ENCODE peak calls at places on chromosomes 4 and X, in seven cellular contexts. Z, I, C, H, J, U and D are unnamed samples.

GRCh38 chr4:10697071-10697470 is 12.5 kb upstream of the CLNK start:
- DNase-seq in H (no peak), J (no peak), I (no peak), U (no peak), Z (no peak), C (no peak), D (no peak)

GRCh38 chr4:38109896-38110295 is 149.7 kb downstream of the PTTG2 start:
- DNase-seq in I (no peak), H (peak), U (no peak), Z (no peak), C (no peak), J (no peak), D (no peak)

GRCh38 chrX:107723501-107723900 is 52.1 kb downstream of the TSC22D3 start:
- DNase-seq in J (no peak), I (no peak), U (no peak), H (no peak), C (no peak), Z (no peak), D (no peak)

GRCh38 chrX:101803451-101803850 is 128.4 kb downstream of the ZMAT1 start:
- DNase-seq in I (peak), U (no peak), Z (no peak), J (no peak), C (no peak), H (no peak), D (no peak)

GRCh38 chr4:188727746-188728145 is 588.5 kb downstream of the TRIML1 start:
- DNase-seq in C (no peak), U (no peak), J (no peak), H (no peak), I (no peak), Z (no peak), D (no peak)

GRCh38 chr4:4555916-4556315 is 14.1 kb upstream of the STX18 start:
- DNase-seq in H (no peak), J (no peak), C (no peak), I (peak), U (no peak), Z (no peak), D (no peak)

GRCh38 chr4:3130826-3131225 is 56.3 kb downstream of the HTT start:
- DNase-seq in Z (no peak), I (no peak), J (no peak), H (no peak), C (no peak), U (no peak), D (no peak)

GRCh38 chr4:6916587-6917444 is 7.2 kb downstream of the TBC1D14 start:
- DNase-seq in H (peak), U (no peak), J (peak), I (peak), C (no peak), Z (no peak), D (no peak)

GRCh38 chrX:39903937-39904336 is 193.8 kb downstream of the BCOR start:
- DNase-seq in I (peak), U (no peak), H (no peak), J (no peak), Z (no peak), C (no peak), D (no peak)

GRCh38 chrX:49919617-49920016 is 2.8 kb upstream of the CLCN5 start:
- DNase-seq in U (peak), C (no peak), Z (no peak), I (peak), J (no peak), H (peak), D (peak)

GRCh38 chr4:48968814-48969213 is 17.3 kb upstream of the CWH43 start:
- DNase-seq in C (no peak), J (no peak), Z (no peak), H (no peak), U (no peak), I (peak), D (no peak)

GRCh38 chr4:146192060-146192459 is 16.5 kb downstream of the LSM6 start:
- DNase-seq in I (peak), H (peak), J (no peak), Z (no peak), C (no peak), U (no peak), D (no peak)

GRCh38 chr4:19684079-19684478 is 567.6 kb upstream of the SLIT2 start:
- DNase-seq in J (no peak), Z (no peak), I (no peak), U (no peak), C (no peak), H (no peak), D (no peak)

GRCh38 chr4:6463311-6464289 is 8.8 kb downstream of the PPP2R2C start:
- DNase-seq in U (no peak), H (no peak), I (no peak), Z (no peak), C (no peak), J (no peak), D (no peak)

GRCh38 chrX:103919336-103919682 is 43.1 kb upstream of the TMSB15B start:
- DNase-seq in H (peak), J (no peak), Z (no peak), I (peak), U (no peak), C (no peak), D (no peak)

GRCh38 chr4:169159614-169160013 is 111.1 kb downstream of the SH3RF1 start:
- DNase-seq in H (no peak), U (no peak), I (peak), C (no peak), Z (no peak), J (no peak), D (no peak)

GRCh38 chr4:123325241-123325681 is 71.3 kb upstream of the SPRY1 start:
- DNase-seq in U (no peak), J (no peak), H (no peak), I (peak), C (no peak), Z (no peak), D (no peak)

GRCh38 chr4:48341776-48342558 is 638 bp downstream of the SLAIN2 start:
- DNase-seq in I (peak), C (no peak), H (peak), Z (no peak), J (peak), U (peak), D (peak)

GRCh38 chrX:155094468-155095061 is 23.3 kb downstream of the BRCC3 start:
- DNase-seq in H (peak), C (no peak), Z (no peak), I (peak), U (no peak), J (no peak), D (peak)

GRCh38 chrX:14554132-14554715 is 24.9 kb downstream of the GLRA2 start:
- DNase-seq in J (no peak), I (no peak), H (peak), U (no peak), C (no peak), Z (no peak), D (no peak)

DNA sequence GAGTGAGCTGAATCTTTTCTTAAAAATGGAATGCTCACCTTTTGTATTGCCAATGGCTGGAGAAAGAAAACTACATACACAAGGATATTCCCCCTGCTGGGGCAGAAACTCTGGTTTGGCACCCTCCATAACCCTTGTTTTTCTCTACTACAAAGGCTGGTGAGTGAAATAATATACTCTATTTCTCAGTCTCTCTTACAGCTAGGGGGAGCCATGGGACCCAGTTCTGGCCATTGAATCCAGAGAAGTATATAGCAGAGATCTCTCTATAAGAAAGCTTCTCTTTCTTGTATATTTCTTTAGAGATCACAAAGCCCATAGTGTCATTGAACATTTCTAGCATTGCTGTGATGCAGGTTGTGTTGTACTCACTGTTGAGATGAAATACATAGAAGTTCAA is 49.8 kb downstream of the SMPX start:
- DNase-seq in I (no peak), C (no peak), H (no peak), J (no peak), Z (no peak), U (no peak), D (no peak)
- TF ChIP-seq CTCF in I (peak), C (peak), H (no peak), J (no peak), Z (peak), U (no peak), D (no peak)

DNA sequence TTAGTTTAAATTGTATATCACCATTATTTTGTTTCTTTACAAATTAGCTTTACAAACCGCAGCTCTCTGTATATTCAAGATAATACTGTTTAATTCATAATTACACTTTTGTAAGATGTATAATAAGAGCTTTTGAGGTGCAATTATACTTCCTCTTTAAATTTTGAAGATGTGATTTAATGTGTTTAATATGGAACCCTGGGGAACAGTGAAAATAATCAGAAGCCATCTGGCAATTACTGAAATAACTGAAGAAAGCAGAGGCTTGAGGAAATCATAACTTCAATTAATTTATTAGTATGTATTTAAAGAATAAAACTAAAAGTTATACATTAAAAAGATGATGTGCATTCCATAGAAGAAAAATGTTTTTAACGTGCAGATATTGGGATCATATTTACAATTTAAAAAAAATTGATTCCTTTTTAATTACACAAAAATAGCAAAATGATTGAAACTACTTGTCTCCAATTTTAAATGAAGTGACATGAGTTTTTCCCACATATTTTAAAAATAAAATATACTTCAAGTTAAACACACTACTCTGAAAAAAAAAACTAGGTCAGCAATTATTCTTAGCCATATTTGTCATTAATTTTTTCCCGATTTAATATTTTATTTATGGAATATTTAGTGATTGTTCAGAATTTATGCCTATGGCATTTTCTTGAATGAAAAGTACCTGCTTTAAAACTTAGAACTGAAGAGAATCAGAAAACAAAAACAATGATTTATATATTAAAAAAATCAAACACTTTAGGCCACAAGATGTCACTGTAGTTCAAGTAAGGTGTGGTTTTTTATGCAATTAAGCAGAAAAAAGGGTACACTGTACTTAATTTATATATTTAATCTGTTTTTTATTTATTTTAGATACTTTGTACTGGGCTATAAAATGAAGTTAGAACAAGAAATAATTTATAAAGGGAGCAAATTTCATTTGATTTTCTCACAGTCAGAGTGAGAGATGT is 942.7 kb upstream of the NDST4 start:
- DNase-seq in C (no peak), I (peak), H (no peak), Z (no peak), U (no peak), J (no peak), D (no peak)
- TF ChIP-seq CTCF in C (no peak), I (peak), H (no peak), Z (peak), U (peak), J (no peak), D (peak)

GRCh38 chrX:125322431-125322830 is 2.8 kb downstream of the TEX13C start:
- DNase-seq in U (no peak), I (no peak), C (no peak), Z (no peak), H (no peak), J (no peak), D (no peak)
- TF ChIP-seq CTCF in U (no peak), I (no peak), C (no peak), Z (no peak), H (no peak), J (no peak), D (no peak)

GRCh38 chr4:86522349-86522748 is 71.8 kb upstream of the PTPN13 start:
- DNase-seq in U (no peak), Z (no peak), H (no peak), I (peak), C (no peak), J (no peak), D (no peak)
- TF ChIP-seq CTCF in U (no peak), Z (no peak), H (no peak), I (peak), C (no peak), J (peak), D (no peak)

GRCh38 chr4:173990126-173990878 is 293.2 kb downstream of the FBXO8 start:
- DNase-seq in U (no peak), C (peak), J (no peak), Z (no peak), H (peak), I (peak), D (peak)

GRCh38 chr4:173991814-173992213 is 291.7 kb downstream of the FBXO8 start:
- DNase-seq in C (no peak), Z (no peak), H (no peak), I (no peak), U (no peak), J (no peak), D (no peak)

GRCh38 chr4:173991321-173991720 is 292.1 kb downstream of the FBXO8 start:
- DNase-seq in C (no peak), Z (no peak), U (no peak), I (no peak), J (no peak), H (no peak), D (no peak)

DNA sequence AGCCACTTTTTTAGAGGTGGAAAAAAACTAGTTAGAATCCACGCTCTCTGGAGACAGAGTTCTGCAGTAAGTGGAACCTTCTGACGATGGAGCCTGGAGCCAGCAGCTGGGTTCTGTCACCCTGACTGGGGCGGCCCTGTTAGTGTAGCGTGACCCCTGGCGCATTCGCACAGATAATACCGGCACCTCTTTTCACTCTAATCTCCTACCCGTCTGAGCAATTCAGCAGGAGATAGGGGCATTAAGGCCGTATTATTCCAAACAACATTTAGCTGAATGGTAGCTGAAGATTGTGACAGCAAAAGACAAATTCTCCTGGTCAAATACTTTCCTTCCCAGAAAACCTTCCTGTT is 292.6 kb downstream of the FBXO8 start:
- DNase-seq in H (peak), J (no peak), Z (no peak), I (peak), C (no peak), U (peak), D (no peak)
- TF ChIP-seq CTCF in H (no peak), J (no peak), Z (no peak), I (peak), C (no peak), U (no peak), D (no peak)

GRCh38 chr4:12507868-12508481 is 976.2 kb downstream of the RAB28 start:
- DNase-seq in H (no peak), I (no peak), C (no peak), U (no peak), Z (no peak), J (no peak), D (no peak)
- TF ChIP-seq CTCF in H (no peak), I (no peak), C (no peak), U (no peak), Z (no peak), J (no peak), D (no peak)